ENCODE peak calls at places on chromosomes 5 and 9, in five cellular contexts. M is WERI-Rb-1, L is HCT116, K is PC-9, T is tibial nerve. A is an unnamed sample.

GRCh38 chr5:134647750-134648424 is 698 bp upstream of the SEC24A start:
- DNase-seq in M (no peak), L (peak), K (peak), T (no peak), A (no peak)

GRCh38 chr5:176714067-176714466 is 66.8 kb downstream of the TSPAN17 start:
- DNase-seq in M (no peak), L (no peak), K (no peak), T (no peak), A (no peak)

GRCh38 chr5:124746916-124747769 is 704 bp upstream of the ZNF608 start:
- DNase-seq in M (peak), L (peak), K (peak), T (peak), A (peak)

GRCh38 chr5:42059291-42059690 is 134.2 kb downstream of the FBXO4 start:
- DNase-seq in M (no peak), L (no peak), K (peak), T (no peak), A (no peak)

GRCh38 chr9:89352451-89352850 is 34.2 kb downstream of the SECISBP2 start:
- DNase-seq in M (no peak), L (no peak), K (no peak), T (no peak), A (no peak)

GRCh38 chr5:53560028-53560427 is 411 bp upstream of the NDUFS4 start:
- DNase-seq in M (no peak), L (no peak), K (no peak), T (no peak), A (no peak)

GRCh38 chr9:114855488-114855887 is 49.6 kb upstream of the TNFSF15 start:
- DNase-seq in M (no peak), L (no peak), K (no peak), T (no peak), A (no peak)

GRCh38 chr9:70444904-70445303 is 30.4 kb upstream of the KLF9 start:
- DNase-seq in M (no peak), L (no peak), K (no peak), T (no peak), A (no peak)

GRCh38 chr9:1927546-1927945 is 87.6 kb upstream of the SMARCA2 start:
- DNase-seq in M (no peak), L (no peak), K (no peak), T (no peak), A (no peak)

GRCh38 chr9:89536145-89536574 is 38.2 kb upstream of the SEMA4D start:
- DNase-seq in M (no peak), L (no peak), K (no peak), T (no peak), A (no peak)

GRCh38 chr5:132387649-132388117 is 18.2 kb downstream of the SLC22A5 start:
- DNase-seq in M (no peak), L (peak), K (peak), T (no peak), A (peak)

GRCh38 chr9:132961002-132961401 is 16.6 kb upstream of the TSC1 start:
- DNase-seq in M (no peak), L (no peak), K (no peak), T (no peak), A (no peak)

GRCh38 chr9:130421154-130421801 is 23.5 kb upstream of the ASS1 start:
- DNase-seq in M (no peak), L (no peak), K (no peak), T (no peak), A (no peak)

GRCh38 chr5:135582099-135582781 is 3.4 kb upstream of the CXCL14 start:
- DNase-seq in M (no peak), L (no peak), K (no peak), T (no peak), A (no peak)

GRCh38 chr9:21966140-21966851 is 27.9 kb downstream of the CDKN2A start:
- DNase-seq in M (no peak), L (no peak), K (no peak), T (no peak), A (no peak)

GRCh38 chr9:133114886-133115603 is 6.0 kb downstream of the RALGDS start:
- DNase-seq in M (peak), L (no peak), K (no peak), T (no peak), A (no peak)

GRCh38 chr9:32926901-32927300 is 74.5 kb downstream of the APTX start:
- DNase-seq in M (no peak), L (no peak), K (no peak), T (no peak), A (no peak)

GRCh38 chr9:109513871-109514270 is 15.8 kb upstream of the PTPN3 start:
- DNase-seq in M (no peak), L (no peak), K (no peak), T (no peak), A (no peak)

GRCh38 chr5:139705191-139705590 is 57.0 kb downstream of the CXXC5 start:
- DNase-seq in M (no peak), L (no peak), K (no peak), T (no peak), A (no peak)

GRCh38 chr9:126419475-126419874 is 92.8 kb downstream of the MVB12B start:
- DNase-seq in M (no peak), L (no peak), K (peak), T (no peak), A (no peak)

GRCh38 chr5:122774861-122775712 is at the start of gene SNX2:
- DNase-seq in M (peak), L (peak), K (peak), T (peak), A (peak)

GRCh38 chr5:133930061-133930823 is 38.2 kb downstream of the C5orf15 start:
- DNase-seq in M (no peak), L (no peak), K (no peak), T (no peak), A (peak)

GRCh38 chr5:76782444-76782843 is 36.4 kb upstream of the F2RL1 start:
- DNase-seq in M (no peak), L (no peak), K (no peak), T (no peak), A (no peak)

GRCh38 chr5:167790462-167791260 is 500.8 kb upstream of the WWC1 start:
- DNase-seq in M (no peak), L (no peak), K (no peak), T (no peak), A (no peak)

GRCh38 chr5:101473483-101473882 is 570.4 kb upstream of the ST8SIA4 start:
- DNase-seq in M (no peak), L (no peak), K (no peak), T (no peak), A (no peak)

GRCh38 chr5:83724915-83725314 is 4.3 kb upstream of the HAPLN1 start:
- DNase-seq in M (no peak), L (no peak), K (no peak), T (no peak), A (no peak)

GRCh38 chr9:97866848-97867247 is 13.8 kb downstream of the FOXE1 start:
- DNase-seq in M (no peak), L (no peak), K (no peak), T (no peak), A (no peak)

GRCh38 chr9:134778156-134778555 is 102.5 kb upstream of the FCN2 start:
- DNase-seq in M (no peak), L (no peak), K (no peak), T (no peak), A (no peak)

GRCh38 chr9:134776080-134776796 is 104.4 kb upstream of the FCN2 start:
- DNase-seq in M (no peak), L (no peak), K (peak), T (no peak), A (no peak)

GRCh38 chr9:134777153-134777552 is 103.5 kb upstream of the FCN2 start:
- DNase-seq in M (no peak), L (no peak), K (no peak), T (no peak), A (no peak)

GRCh38 chr9:134779640-134780039 is 101.0 kb upstream of the FCN2 start:
- DNase-seq in M (no peak), L (no peak), K (no peak), T (no peak), A (no peak)

DNA sequence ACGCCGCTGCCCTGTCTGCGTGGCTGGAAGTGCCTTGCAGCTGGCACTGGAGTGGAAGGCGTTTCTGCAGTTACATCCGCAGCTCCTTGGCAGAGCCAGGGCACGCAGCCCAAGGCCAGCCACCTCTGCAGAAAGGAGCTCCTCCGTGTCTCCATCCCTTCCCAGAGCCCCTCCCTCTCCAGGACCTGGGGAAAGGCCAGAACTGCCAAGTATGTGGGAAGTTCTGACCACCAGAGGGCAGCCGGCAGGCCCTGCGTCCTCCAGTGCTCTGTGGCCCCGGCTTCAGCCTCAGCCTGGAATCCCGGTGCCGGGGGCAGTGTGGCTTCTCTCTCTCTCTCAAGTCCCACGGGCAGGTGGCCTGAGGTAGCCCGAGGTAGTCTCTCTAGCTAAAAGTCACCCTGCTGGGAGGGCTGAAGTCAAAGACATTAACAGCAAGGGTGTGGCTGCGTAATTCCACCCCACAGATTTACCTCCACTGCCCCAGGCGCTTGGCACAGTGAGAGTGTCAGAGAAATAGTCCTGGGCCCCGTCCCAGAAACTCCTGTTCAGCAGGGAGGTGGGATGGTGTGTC is 101.7 kb upstream of the FCN2 start:
- DNase-seq in M (peak), L (peak), K (peak), T (peak), A (peak)
- TF ChIP-seq CTCF in M (peak), L (peak), K (peak), T (peak), A (peak)

GRCh38 chr5:150487199-150488061 is 20.5 kb upstream of the NDST1 start:
- DNase-seq in M (peak), L (no peak), K (no peak), T (no peak), A (no peak)
- TF ChIP-seq CTCF in M (peak), L (no peak), K (no peak), T (no peak), A (no peak)

GRCh38 chr5:50553560-50553984 is 112.5 kb upstream of the EMB start:
- DNase-seq in M (no peak), L (no peak), K (no peak), T (no peak), A (no peak)
- TF ChIP-seq CTCF in M (no peak), L (no peak), K (no peak), T (no peak), A (no peak)

GRCh38 chr5:31119938-31120641 is 73.4 kb upstream of the CDH6 start:
- DNase-seq in M (no peak), L (no peak), K (no peak), T (no peak), A (no peak)
- TF ChIP-seq CTCF in M (no peak), L (no peak), K (no peak), T (no peak), A (no peak)

GRCh38 chr5:68261174-68262021 is 45.8 kb downstream of the PIK3R1 start:
- DNase-seq in M (no peak), L (no peak), K (no peak), T (no peak), A (no peak)
- TF ChIP-seq CTCF in M (no peak), L (peak), K (no peak), T (no peak), A (no peak)